ENCODE peak calls at places on chromosomes 11 and 22, in nine cellular contexts. V is aorta, Z is tibial artery, S is HepG2, I is suprapubic skin, R is neuronal stem cell, O is MM.1S, F is GM23248, K is lower lobe of right lung. L is an unnamed sample.

GRCh38 chr11:617912-618682 is 2.3 kb upstream of the IRF7 start:
- DNase-seq in V (no peak), Z (no peak), S (no peak), I (peak; percentile 65), R (no peak), O (no peak), F (no peak), K (no peak), L (no peak)

GRCh38 chr11:6200975-6201374 is 2.0 kb downstream of the OR52W1 start:
- DNase-seq in V (no peak), Z (peak; percentile 79), S (no peak), I (no peak), R (no peak), O (no peak), F (no peak), K (peak; percentile 86), L (no peak)

GRCh38 chr11:43942651-43943356 is 367 bp downstream of the C11orf96 start:
- DNase-seq in V (peak; percentile 80), Z (no peak), S (no peak), I (no peak), R (no peak), O (peak; percentile 43), F (peak; percentile 63), K (peak; percentile 52), L (peak; percentile 59)

GRCh38 chr11:13375798-13376197 is 87.2 kb downstream of the BTBD10 start:
- DNase-seq in V (no peak), Z (no peak), S (no peak), I (no peak), R (no peak), O (no peak), F (no peak), K (no peak), L (no peak)

GRCh38 chr11:121958978-121959340 is 157.1 kb downstream of the BLID start:
- DNase-seq in V (no peak), Z (no peak), S (no peak), I (no peak), R (no peak), O (no peak), F (no peak), K (no peak), L (no peak)

GRCh38 chr22:43505423-43505822 is 93.6 kb downstream of the MPPED1 start:
- DNase-seq in V (peak; percentile 64), Z (no peak), S (no peak), I (no peak), R (no peak), O (no peak), F (no peak), K (no peak), L (no peak)

GRCh38 chr11:91773090-91773489 is 451.5 kb upstream of the FAT3 start:
- DNase-seq in V (no peak), Z (no peak), S (no peak), I (no peak), R (no peak), O (no peak), F (no peak), K (no peak), L (no peak)

GRCh38 chr11:78109011-78109685 is 29.5 kb upstream of the NDUFC2 start:
- DNase-seq in V (no peak), Z (no peak), S (no peak), I (no peak), R (no peak), O (no peak), F (no peak), K (no peak), L (no peak)

GRCh38 chr11:57402188-57403066 is 12.0 kb upstream of the PRG2 start:
- DNase-seq in V (no peak), Z (no peak), S (no peak), I (no peak), R (no peak), O (no peak), F (peak; percentile 35), K (no peak), L (no peak)

GRCh38 chr11:3995307-3995706 is 99.3 kb upstream of the RRM1 start:
- DNase-seq in V (no peak), Z (no peak), S (no peak), I (no peak), R (no peak), O (no peak), F (peak; percentile 7), K (no peak), L (no peak)

GRCh38 chr22:30694171-30694637 is 470 bp upstream of the OSBP2 start:
- DNase-seq in V (peak; percentile 81), Z (no peak), S (no peak), I (no peak), R (peak; percentile 40), O (peak; percentile 58), F (peak; percentile 62), K (peak; percentile 79), L (peak; percentile 48)

GRCh38 chr11:106321601-106322000 is 244.1 kb downstream of the AASDHPPT start:
- DNase-seq in V (no peak), Z (no peak), S (no peak), I (no peak), R (no peak), O (no peak), F (no peak), K (no peak), L (no peak)

GRCh38 chr11:38791346-38791961 is 2193.4 kb upstream of the RAG2 start:
- DNase-seq in V (no peak), Z (no peak), S (peak; percentile 54), I (no peak), R (peak; percentile 56), O (peak; percentile 71), F (peak; percentile 79), K (no peak), L (no peak)

GRCh38 chr11:73859671-73860070 is 17.0 kb downstream of the COA4 start:
- DNase-seq in V (no peak), Z (no peak), S (no peak), I (no peak), R (no peak), O (no peak), F (peak; percentile 24), K (no peak), L (no peak)

DNA sequence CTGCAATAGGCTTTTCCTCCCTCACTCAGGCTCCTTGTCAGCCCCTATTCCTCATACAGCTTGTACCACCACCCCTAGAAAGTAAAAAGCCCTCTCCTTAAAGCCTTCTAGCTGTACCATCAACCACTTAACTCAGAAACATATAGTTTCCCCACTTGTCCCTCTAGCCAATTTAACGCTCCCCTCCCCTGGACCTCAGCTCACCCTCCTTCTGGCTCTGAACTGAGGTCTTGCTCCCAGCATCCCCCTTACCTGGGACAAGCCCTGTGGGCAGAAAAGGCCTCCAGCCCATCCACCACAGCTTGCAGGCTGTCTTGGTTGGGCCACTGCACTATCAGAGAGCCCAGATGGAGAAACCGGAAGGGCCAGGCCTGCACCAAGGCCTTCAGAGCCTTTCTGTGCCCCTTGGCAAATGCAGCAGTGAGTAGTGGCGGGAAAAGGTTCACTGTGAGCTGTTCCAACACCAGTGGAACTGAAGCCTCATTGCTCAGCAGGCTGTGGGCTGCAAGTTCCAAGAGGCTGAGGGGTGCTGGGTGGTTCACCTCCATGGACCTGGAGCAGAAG is 12.4 kb upstream of the TOP3B start:
- DNase-seq in V (no peak), Z (no peak), S (no peak), I (no peak), R (no peak), O (no peak), F (no peak), K (no peak), L (no peak)
- H3K4me1 ChIP-seq in V (no peaks in the 10 kb centered on the region), Z (no peaks in the 10 kb centered on the region), S (peaks cover 13% of the 10 kb centered on the region), I (no peaks in the 10 kb centered on the region), R (no peaks in the 10 kb centered on the region), O (no peaks in the 10 kb centered on the region), F (no peaks in the 10 kb centered on the region), K (no peaks in the 10 kb centered on the region), L (no peaks in the 10 kb centered on the region)

GRCh38 chr22:37547249-37547741 is 13.0 kb upstream of the CDC42EP1 start:
- DNase-seq in V (no peak), Z (no peak), S (no peak), I (no peak), R (no peak), O (no peak), F (peak; percentile 62), K (no peak), L (no peak)
- H3K4me1 ChIP-seq in V (no peaks in the 10 kb centered on the region), Z (peaks cover 76% of the 10 kb centered on the region), S (peaks cover 89% of the 10 kb centered on the region), I (peaks cover 80% of the 10 kb centered on the region), R (peaks cover 33% of the 10 kb centered on the region), O (peaks cover 17% of the 10 kb centered on the region), F (peaks cover 37% of the 10 kb centered on the region), K (peaks cover 77% of the 10 kb centered on the region), L (peaks cover 37% of the 10 kb centered on the region)

GRCh38 chr22:46761017-46761416 is 1.4 kb upstream of the TBC1D22A start:
- DNase-seq in V (no peak), Z (no peak), S (no peak), I (no peak), R (no peak), O (no peak), F (no peak), K (peak; percentile 12), L (no peak)

GRCh38 chr22:46756097-46756496 is 6.4 kb upstream of the TBC1D22A start:
- DNase-seq in V (no peak), Z (no peak), S (no peak), I (no peak), R (no peak), O (no peak), F (no peak), K (no peak), L (no peak)

GRCh38 chr22:46757104-46757503 is 5.3 kb upstream of the TBC1D22A start:
- DNase-seq in V (no peak), Z (no peak), S (no peak), I (no peak), R (no peak), O (no peak), F (no peak), K (no peak), L (no peak)

GRCh38 chr22:46758098-46758497 is 4.4 kb upstream of the TBC1D22A start:
- DNase-seq in V (no peak), Z (no peak), S (no peak), I (no peak), R (no peak), O (no peak), F (no peak), K (peak; percentile 35), L (no peak)

GRCh38 chr22:46758867-46759290 is 3.6 kb upstream of the TBC1D22A start:
- DNase-seq in V (no peak), Z (no peak), S (peak; percentile 91), I (no peak), R (peak; percentile 45), O (peak; percentile 78), F (peak; percentile 65), K (peak; percentile 53), L (no peak)
- H3K4me1 ChIP-seq in V (no peaks in the 10 kb centered on the region), Z (peaks cover 33% of the 10 kb centered on the region), S (peaks cover 53% of the 10 kb centered on the region), I (peaks cover 33% of the 10 kb centered on the region), R (peaks cover 13% of the 10 kb centered on the region), O (peaks cover 7% of the 10 kb centered on the region), F (peaks cover 17% of the 10 kb centered on the region), K (peaks cover 41% of the 10 kb centered on the region), L (no peaks in the 10 kb centered on the region)

GRCh38 chr22:23437779-23438178 is 142.3 kb downstream of the IGLL1 start:
- DNase-seq in V (no peak), Z (no peak), S (no peak), I (no peak), R (no peak), O (no peak), F (no peak), K (no peak), L (no peak)

DNA sequence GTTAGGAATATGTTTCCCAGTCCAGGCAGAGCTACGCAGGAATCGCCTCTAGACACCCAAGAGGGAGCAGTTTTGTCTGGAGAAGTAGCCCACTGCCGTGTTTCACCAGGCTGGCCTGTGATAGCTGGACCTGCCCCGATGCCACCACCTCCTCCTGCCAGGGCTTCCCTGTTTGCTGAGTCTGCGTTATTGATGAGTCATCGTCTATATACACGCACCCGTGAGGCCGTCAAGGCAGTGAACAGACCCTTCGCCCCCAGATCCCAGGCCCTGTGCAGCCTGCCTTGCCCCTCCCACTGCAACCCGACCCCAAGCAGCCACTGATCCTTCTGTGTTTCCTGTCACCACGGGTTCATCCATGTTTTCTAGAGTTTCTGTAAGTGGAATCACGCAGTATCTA is 141.9 kb downstream of the IGLL1 start:
- DNase-seq in V (no peak), Z (no peak), S (no peak), I (no peak), R (no peak), O (no peak), F (no peak), K (no peak), L (no peak)
- H3K4me1 ChIP-seq in V (no peaks in the 10 kb centered on the region), Z (no peaks in the 10 kb centered on the region), S (peaks cover 24% of the 10 kb centered on the region), I (peaks cover 7% of the 10 kb centered on the region), R (no peaks in the 10 kb centered on the region), O (no peaks in the 10 kb centered on the region), F (no peaks in the 10 kb centered on the region), K (no peaks in the 10 kb centered on the region), L (no peaks in the 10 kb centered on the region)

L was measured in uterus.